ENCODE peak calls at places on chromosomes 11 and 22, in seven cellular contexts. R, Q, N, K, Z, D and T are unnamed samples.

GRCh38 chr11:95147364-95147905 is 57.8 kb downstream of the ENDOD1 start:
- DNase-seq in R (no peak), Z (peak), N (no peak), K (no peak), Q (peak), D (peak), T (no peak)

GRCh38 chr22:33606495-33606894 is 313.8 kb downstream of the LARGE1 start:
- DNase-seq in Z (no peak), R (no peak), K (no peak), N (no peak), D (no peak), Q (no peak), T (no peak)

GRCh38 chr22:21082248-21082647 is 36.5 kb downstream of the LRRC74B start:
- DNase-seq in K (no peak), R (no peak), Z (no peak), D (no peak), N (no peak), Q (no peak), T (no peak)

GRCh38 chr22:28714043-28714442 is 27.6 kb downstream of the CHEK2 start:
- DNase-seq in N (no peak), R (no peak), Z (no peak), Q (no peak), K (no peak), D (no peak), T (no peak)

GRCh38 chr11:5159806-5160205 is 5.2 kb upstream of the OR52A1 start:
- DNase-seq in N (no peak), Z (no peak), R (no peak), D (no peak), K (no peak), Q (no peak), T (no peak)

GRCh38 chr11:121354192-121354591 is 61.6 kb downstream of the SC5D start:
- DNase-seq in D (no peak), R (no peak), K (no peak), Q (no peak), Z (no peak), N (no peak), T (no peak)

GRCh38 chr11:69909561-69910518 is 90.6 kb upstream of the FGF3 start:
- DNase-seq in Q (no peak), D (no peak), K (peak), N (peak), R (no peak), Z (no peak), T (peak)

GRCh38 chr22:33841281-33842005 is 78.8 kb downstream of the LARGE1 start:
- DNase-seq in N (no peak), Z (no peak), Q (no peak), K (no peak), D (no peak), R (no peak), T (no peak)

GRCh38 chr11:20013346-20014066 is 146.8 kb downstream of the DBX1 start:
- DNase-seq in D (no peak), R (no peak), Z (no peak), N (no peak), K (no peak), Q (no peak), T (no peak)

GRCh38 chr11:128608732-128609131 is 21.4 kb upstream of the ETS1 start:
- DNase-seq in R (no peak), Q (no peak), K (no peak), N (no peak), Z (no peak), D (no peak), T (no peak)

GRCh38 chr11:15278129-15278528 is 163.4 kb downstream of the INSC start:
- DNase-seq in D (no peak), K (no peak), Q (no peak), N (no peak), Z (peak), R (no peak), T (no peak)

GRCh38 chr11:76808158-76808557 is 25.0 kb downstream of the TSKU start:
- DNase-seq in R (peak), Z (no peak), D (no peak), K (peak), Q (peak), N (no peak), T (no peak)

GRCh38 chr11:76808996-76809395 is 25.8 kb downstream of the TSKU start:
- DNase-seq in Z (no peak), Q (peak), K (peak), D (no peak), N (no peak), R (peak), T (no peak)

GRCh38 chr11:76807206-76807875 is 24.2 kb downstream of the TSKU start:
- DNase-seq in K (peak), Z (peak), N (peak), R (peak), D (no peak), Q (peak), T (peak)

GRCh38 chr11:76811259-76811658 is 28.1 kb downstream of the TSKU start:
- DNase-seq in Q (no peak), Z (no peak), R (no peak), N (no peak), K (no peak), D (no peak), T (no peak)

DNA sequence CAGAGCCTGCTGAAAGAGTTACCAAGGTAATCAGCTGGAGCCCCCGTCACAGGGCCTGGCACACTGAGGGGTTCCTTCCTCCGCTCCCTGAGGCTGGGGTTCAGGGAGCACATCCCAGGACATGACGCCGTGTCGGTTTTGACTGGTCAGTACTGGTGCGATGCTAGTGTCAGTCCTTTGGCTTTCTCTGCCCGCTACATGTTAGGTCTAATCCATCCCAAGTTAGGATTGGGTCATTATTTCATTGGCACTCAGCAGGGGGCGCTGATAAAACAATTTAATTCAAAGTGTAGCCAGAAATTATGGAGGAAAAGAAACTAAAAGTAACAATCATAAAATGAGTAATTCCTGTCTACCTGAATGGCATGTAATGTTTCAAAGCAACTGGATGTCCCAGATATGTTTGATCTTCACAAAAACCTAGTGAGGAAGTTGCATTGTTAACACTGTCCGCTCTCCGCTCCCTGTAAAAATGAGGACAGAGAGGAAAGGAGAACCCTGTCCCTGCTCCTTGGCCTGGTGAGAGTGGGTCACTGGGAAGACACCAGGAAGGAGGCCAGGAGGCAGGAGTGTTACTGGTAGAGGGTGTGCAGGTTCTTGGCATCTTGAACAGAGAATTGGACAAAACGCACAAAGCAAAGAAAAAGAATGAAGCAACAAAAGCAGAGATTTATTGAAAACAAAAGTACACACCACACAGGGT is 27.1 kb downstream of the TSKU start:
- DNase-seq in K (peak), D (peak), R (peak), Q (peak), Z (peak), N (no peak), T (no peak)
- H3K27ac ChIP-seq in K (no peak), D (no peak), R (no peak), Q (no peak), Z (no peak), N (peak), T (peak)

GRCh38 chr11:130674686-130675085 is 226.2 kb downstream of the ADAMTS15 start:
- DNase-seq in Z (no peak), K (no peak), R (no peak), Q (no peak), N (no peak), D (no peak), T (no peak)
- H3K27ac ChIP-seq in Z (peak), K (no peak), R (peak), Q (peak), N (peak), D (no peak), T (peak)

GRCh38 chr22:23837496-23837859 is 1.3 kb downstream of the DERL3 start:
- DNase-seq in Z (no peak), D (no peak), K (peak), Q (no peak), N (no peak), R (no peak), T (no peak)
- H3K27ac ChIP-seq in Z (no peak), D (no peak), K (no peak), Q (peak), N (no peak), R (no peak), T (no peak)

GRCh38 chr11:10573556-10573955 is 5.1 kb upstream of the LYVE1 start:
- DNase-seq in K (no peak), D (no peak), N (no peak), R (no peak), Q (no peak), Z (no peak), T (no peak)

GRCh38 chr11:10572533-10572932 is 4.1 kb upstream of the LYVE1 start:
- DNase-seq in D (no peak), R (no peak), Z (no peak), N (no peak), Q (no peak), K (no peak), T (no peak)

GRCh38 chr11:10575999-10576398 is 7.5 kb upstream of the LYVE1 start:
- DNase-seq in N (no peak), D (no peak), Z (no peak), Q (no peak), R (no peak), K (no peak), T (no peak)

GRCh38 chr11:10573028-10573427 is 4.6 kb upstream of the LYVE1 start:
- DNase-seq in R (no peak), K (no peak), Z (no peak), N (no peak), D (no peak), Q (no peak), T (no peak)

GRCh38 chr11:10575346-10575745 is 6.9 kb upstream of the LYVE1 start:
- DNase-seq in Z (no peak), N (no peak), D (no peak), Q (no peak), R (no peak), K (no peak), T (no peak)
- H3K27ac ChIP-seq in Z (no peak), N (no peak), D (no peak), Q (no peak), R (peak), K (no peak), T (no peak)

DNA sequence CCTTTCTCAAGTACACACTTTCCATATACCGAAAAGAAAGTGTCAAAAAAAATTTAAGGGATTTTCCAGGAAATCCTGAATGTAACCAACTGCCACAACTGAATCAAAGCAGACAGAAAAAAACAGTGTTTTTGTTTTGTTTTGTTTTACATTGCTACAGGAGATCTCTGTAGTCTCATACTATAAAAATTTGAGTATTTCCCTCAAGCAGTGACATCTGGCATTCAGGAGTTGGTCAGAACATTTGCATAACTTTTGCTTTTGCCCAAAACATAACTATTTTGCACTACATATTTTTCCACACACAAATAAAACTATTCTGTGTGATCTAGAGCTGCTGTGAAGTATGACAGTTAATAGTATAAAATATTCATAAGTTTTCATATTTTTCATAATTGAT is 98.7 kb downstream of the ARHGAP20 start:
- DNase-seq in R (no peak), Q (no peak), D (no peak), K (no peak), Z (no peak), N (no peak), T (no peak)
- H3K27ac ChIP-seq in R (no peak), Q (no peak), D (no peak), K (no peak), Z (no peak), N (no peak), T (no peak)